ENCODE peak calls at places on chromosomes 5 and 9, in five cellular contexts. I, C, L, B and D are unnamed samples.

GRCh38 chr5:54480296-54480695 is 24.8 kb downstream of the HSPB3 start:
- DNase-seq in L (no peak), C (no peak), B (no peak), I (no peak), D (no peak)

GRCh38 chr5:135042595-135042994 is 8.6 kb upstream of the PITX1 start:
- DNase-seq in L (no peak), C (no peak), B (no peak), I (no peak), D (no peak)

GRCh38 chr5:54384356-54384933 is 71.1 kb upstream of the HSPB3 start:
- DNase-seq in C (no peak), L (no peak), B (no peak), I (no peak), D (no peak)

GRCh38 chr9:73643379-73644013 is 491.8 kb downstream of the ANXA1 start:
- DNase-seq in C (peak), B (no peak), L (no peak), I (no peak), D (no peak)

GRCh38 chr9:73437758-73438157 is 286.1 kb downstream of the ANXA1 start:
- DNase-seq in I (no peak), L (no peak), C (no peak), B (no peak), D (no peak)

GRCh38 chr9:131598121-131598520 is 52.8 kb downstream of the PRRT1B start:
- DNase-seq in I (peak), L (no peak), B (peak), C (no peak), D (no peak)

GRCh38 chr9:91536211-91536691 is 112.6 kb upstream of the NFIL3 start:
- DNase-seq in I (no peak), L (no peak), B (no peak), C (peak), D (peak)

GRCh38 chr9:134136117-134136996 is 475 bp downstream of the WDR5 start:
- DNase-seq in B (no peak), I (no peak), L (peak), C (peak), D (peak)

GRCh38 chr9:75979362-75979761 is 88.9 kb downstream of the PCSK5 start:
- DNase-seq in L (no peak), B (no peak), C (peak), I (no peak), D (no peak)

GRCh38 chr9:95100071-95100627 is 217.4 kb downstream of the FANCC start:
- DNase-seq in C (no peak), B (no peak), I (no peak), L (no peak), D (peak)

GRCh38 chr9:129033216-129033615 is 3.2 kb upstream of the MIGA2 start:
- DNase-seq in I (no peak), C (no peak), L (no peak), B (no peak), D (no peak)

GRCh38 chr5:15501057-15501791 is 1.2 kb downstream of the FBXL7 start:
- DNase-seq in B (peak), C (peak), I (no peak), L (peak), D (no peak)

GRCh38 chr5:166083183-166083959 is 2208.1 kb upstream of the WWC1 start:
- DNase-seq in I (no peak), L (no peak), B (no peak), C (no peak), D (no peak)

GRCh38 chr9:133792721-133793470 is 54.7 kb upstream of the SARDH start:
- DNase-seq in C (peak), B (peak), I (peak), L (peak), D (peak)

GRCh38 chr5:117594165-117594564 is 1019.5 kb upstream of the SEMA6A start:
- DNase-seq in L (peak), C (no peak), I (peak), B (no peak), D (peak)

GRCh38 chr5:159146839-159147238 is 47.1 kb upstream of the EBF1 start:
- DNase-seq in I (no peak), C (no peak), L (no peak), B (no peak), D (no peak)

GRCh38 chr9:19074836-19075235 is 25.6 kb downstream of the RRAGA start:
- DNase-seq in L (no peak), I (no peak), B (no peak), C (no peak), D (no peak)

GRCh38 chr5:141343242-141343952 is at the start of gene PCDHGA3:
- DNase-seq in C (no peak), I (no peak), L (no peak), B (no peak), D (no peak)

GRCh38 chr9:1198085-1198484 is 147.9 kb downstream of the DMRT2 start:
- DNase-seq in L (no peak), C (no peak), I (no peak), B (no peak), D (no peak)

GRCh38 chr9:112007575-112008240 is 111.1 kb downstream of the UGCG start:
- DNase-seq in B (no peak), I (no peak), L (no peak), C (no peak), D (no peak)

GRCh38 chr5:56918054-56918453 is 8.7 kb downstream of the SETD9 start:
- DNase-seq in C (no peak), B (no peak), I (no peak), L (no peak), D (no peak)

GRCh38 chr5:6632324-6632930 is 417 bp downstream of the NSUN2 start:
- DNase-seq in B (no peak), I (no peak), L (no peak), C (peak), D (peak)

GRCh38 chr5:127839072-127839471 is 135.9 kb downstream of the CCDC192 start:
- DNase-seq in I (no peak), B (no peak), L (no peak), C (no peak), D (no peak)

GRCh38 chr5:164351245-164351834 is 845.9 kb downstream of the MAT2B start:
- DNase-seq in C (no peak), L (no peak), B (no peak), I (no peak), D (no peak)

GRCh38 chr9:111148390-111148993 is 110.2 kb upstream of the LPAR1 start:
- DNase-seq in I (no peak), C (no peak), B (no peak), L (no peak), D (no peak)

GRCh38 chr5:89556215-89557009 is 673.4 kb upstream of the MEF2C start:
- DNase-seq in I (no peak), B (no peak), C (peak), L (no peak), D (no peak)

GRCh38 chr9:38172601-38173000 is 103.6 kb upstream of the SHB start:
- DNase-seq in I (no peak), C (no peak), L (no peak), B (no peak), D (no peak)
- H3K4me3 ChIP-seq in I (no peak), C (no peak), L (no peak), B (no peak), D (no peak)

DNA sequence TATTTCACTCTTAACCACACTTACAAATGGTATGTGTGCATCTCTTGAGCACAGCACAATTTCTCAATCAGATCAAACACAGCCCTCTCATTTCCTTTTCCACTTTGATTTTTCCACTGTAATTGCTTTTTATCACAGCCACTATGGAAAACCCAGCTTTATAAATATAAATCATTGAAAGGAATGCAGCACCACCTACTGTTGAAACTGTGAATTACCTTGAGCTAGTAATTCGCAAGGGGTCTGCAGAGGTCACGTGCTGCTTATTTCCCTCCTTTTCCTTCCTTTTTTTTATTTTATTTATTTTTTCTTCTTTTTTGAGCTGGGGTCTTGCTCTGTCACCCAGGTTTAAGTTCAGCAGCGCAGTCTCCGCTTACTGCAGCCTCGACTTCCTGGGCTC is 76.9 kb downstream of the CDH6 start:
- DNase-seq in I (no peak), B (no peak), L (no peak), C (no peak), D (no peak)
- TF ChIP-seq CTCF in I (peak), B (peak), L (no peak), C (peak), D (peak)

DNA sequence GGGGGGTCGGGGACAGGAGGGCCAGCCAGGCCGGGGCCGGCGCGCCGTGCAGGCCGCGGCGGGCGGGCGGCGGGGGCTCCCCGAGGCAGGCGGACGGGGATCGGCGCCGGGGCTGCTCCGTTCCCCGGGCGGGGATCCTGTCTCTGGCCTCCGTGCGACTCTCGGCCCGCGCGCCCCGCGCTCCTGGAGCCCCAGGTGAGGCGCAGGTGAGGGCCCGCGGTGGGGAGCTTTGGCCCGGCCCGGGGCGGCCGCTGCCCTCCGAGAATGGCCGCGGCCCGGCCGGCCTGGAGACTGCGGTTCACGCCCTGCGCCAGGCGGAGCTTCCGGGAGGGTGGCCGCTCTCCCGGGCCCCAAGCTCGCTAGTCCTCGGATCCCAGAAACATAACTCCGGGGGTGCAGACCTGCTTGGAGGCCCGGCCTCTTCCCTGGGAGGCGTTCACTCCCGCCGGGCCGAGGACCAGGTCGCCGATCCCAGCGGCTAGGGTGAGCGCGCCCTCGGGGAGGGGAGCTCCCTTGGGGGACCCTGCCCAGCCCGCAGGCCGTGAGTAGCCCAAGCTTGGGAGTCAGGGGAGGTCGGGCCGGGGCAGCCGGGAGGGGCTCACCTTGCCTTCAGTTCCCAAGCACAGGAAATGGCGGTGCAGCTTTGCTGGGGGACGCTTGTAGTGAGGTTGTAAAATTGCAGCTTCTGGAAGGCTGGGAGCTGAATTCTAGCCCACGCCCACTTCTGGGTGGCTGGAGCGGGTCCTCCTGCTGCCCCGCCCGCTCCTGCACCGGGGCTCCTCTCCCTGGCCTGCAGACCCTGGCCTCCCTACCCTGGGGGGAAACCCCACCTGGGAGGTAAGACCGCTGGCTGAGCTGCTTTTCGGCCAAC is 724 bp downstream of the PPP1R26 start:
- DNase-seq in L (no peak), I (no peak), B (no peak), C (peak), D (peak)
- TF ChIP-seq POLR2A in L (no peak), I (no peak), B (no peak), C (no peak), D (no peak)

GRCh38 chr5:43401827-43402226 is 10.4 kb downstream of the CCL28 start:
- DNase-seq in L (no peak), C (peak), B (no peak), I (no peak), D (no peak)

GRCh38 chr5:43400082-43400481 is 12.1 kb downstream of the CCL28 start:
- DNase-seq in I (no peak), C (no peak), B (no peak), L (no peak), D (no peak)

GRCh38 chr5:43396762-43397304 is 15.4 kb downstream of the CCL28 start:
- DNase-seq in B (peak), I (peak), L (peak), C (no peak), D (peak)
- H3K4me3 ChIP-seq in B (peak), I (peak), L (peak), C (peak), D (peak)

GRCh38 chr5:95554647-95555548 is at the start of the genes ARSK and SKIC3:
- DNase-seq in B (peak), I (peak), L (peak), C (peak), D (peak)
- TF ChIP-seq CTCF in B (peak), I (peak), L (peak), C (no peak), D (peak)

DNA sequence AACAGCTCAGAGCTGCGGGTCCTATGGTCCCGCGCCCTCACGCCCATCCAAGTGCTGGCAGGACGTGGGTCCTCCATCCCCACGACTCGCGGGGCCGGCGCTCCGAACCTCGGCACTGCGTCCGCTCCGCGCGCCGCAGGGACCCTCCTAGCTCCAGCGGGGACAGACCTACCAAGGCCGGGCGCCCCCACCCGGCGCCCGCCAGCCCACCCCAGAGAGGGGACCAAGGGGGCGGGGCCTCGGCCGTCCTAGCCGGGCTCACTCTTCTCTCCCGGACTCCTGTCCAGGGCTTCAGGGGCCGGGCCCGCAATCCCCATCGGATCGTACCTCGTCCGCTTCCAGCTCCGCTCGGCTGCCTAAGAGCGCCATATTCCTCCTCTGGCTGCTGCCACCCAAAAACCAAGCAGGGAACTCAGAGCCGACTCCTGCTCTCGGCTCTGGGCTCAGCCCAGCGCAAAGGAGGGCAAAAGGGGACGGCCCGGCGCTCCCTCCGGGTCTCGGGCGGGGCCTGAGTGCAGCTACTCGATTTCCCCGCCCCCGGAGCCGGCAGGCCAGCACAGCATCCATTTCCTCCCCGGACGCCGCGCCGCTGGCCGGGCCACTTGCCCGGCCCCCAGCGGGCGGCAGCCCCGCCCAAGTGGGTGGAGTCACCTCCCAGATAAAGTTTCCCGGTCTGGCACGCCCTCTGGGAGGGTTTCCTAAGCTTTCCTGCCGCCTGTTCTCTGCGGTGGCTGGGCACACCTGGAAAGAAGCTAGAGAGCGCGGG is at the start of gene TTC39B:
- DNase-seq in L (peak), C (peak), B (peak), I (peak), D (peak)
- TF ChIP-seq POLR2A in L (peak), C (peak), B (no peak), I (peak), D (no peak)

DNA sequence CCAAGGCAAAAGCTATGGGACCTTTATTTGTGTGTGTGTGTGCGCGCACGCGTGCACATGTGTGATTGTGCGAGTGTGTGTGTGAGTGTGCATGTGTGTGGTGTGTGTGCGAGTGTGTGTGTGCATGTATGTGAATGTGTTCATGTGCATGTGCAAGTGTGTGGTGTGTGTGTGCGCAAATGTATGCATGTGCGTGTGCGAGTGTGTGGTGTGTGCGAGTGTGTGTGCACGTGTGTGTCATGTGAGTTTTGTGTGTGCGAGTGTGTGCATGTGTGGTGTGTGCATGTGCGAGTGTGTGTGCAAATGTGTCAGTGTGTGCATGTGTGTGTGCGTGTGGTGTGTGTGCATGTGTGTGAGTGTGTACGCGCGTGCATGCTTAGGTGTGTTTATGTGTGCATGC is 11.1 kb upstream of the GLT6D1 start:
- DNase-seq in L (no peak), C (no peak), I (no peak), B (no peak), D (no peak)
- H3K4me3 ChIP-seq in L (no peak), C (no peak), I (no peak), B (no peak), D (no peak)